ENCODE peak calls at places on chromosomes 16 and 17, in four cellular contexts. U is GM12878, D is K562, V is HepG2. I is an unnamed sample.

GRCh38 chr17:15941781-15942180 is 3.1 kb upstream of the ADORA2B start:
- DNase-seq in D (no peak), U (no peak), V (no peak), I (no peak)

GRCh38 chr16:24539850-24540484 is 601 bp downstream of the RBBP6 start:
- DNase-seq in U (no peak), V (no peak), D (peak; percentile 58), I (peak; percentile 33)

GRCh38 chr17:63483655-63484575 is 7.1 kb downstream of the ACE start:
- DNase-seq in V (no peak), U (no peak), D (no peak), I (no peak)

GRCh38 chr17:77110006-77110374 is 30.8 kb upstream of the SEC14L1 start:
- DNase-seq in D (no peak), V (no peak), U (peak; percentile 60), I (peak; percentile 62)

GRCh38 chr16:83136419-83136818 is 509.6 kb downstream of the CDH13 start:
- DNase-seq in V (no peak), U (no peak), D (no peak), I (no peak)

GRCh38 chr17:76879254-76879653 is 11.1 kb downstream of the MGAT5B start:
- DNase-seq in U (no peak), V (no peak), D (no peak), I (no peak)

GRCh38 chr17:4152471-4152870 is 9.5 kb downstream of the CYB5D2 start:
- DNase-seq in D (no peak), V (no peak), U (no peak), I (no peak)

GRCh38 chr17:309361-309888 is 43.2 kb downstream of the RPH3AL start:
- DNase-seq in D (peak; percentile 56), U (no peak), V (peak; percentile 53), I (peak; percentile 87)

GRCh38 chr17:45265823-45266222 is 3.9 kb upstream of the SPATA32 start:
- DNase-seq in V (no peak), D (no peak), U (no peak), I (no peak)

GRCh38 chr17:329794-330420 is 22.7 kb downstream of the RPH3AL start:
- DNase-seq in U (no peak), V (no peak), D (no peak), I (no peak)

GRCh38 chr17:63626551-63627228 is 4.5 kb downstream of the MAP3K3 start:
- DNase-seq in U (no peak), D (no peak), V (no peak), I (no peak)

GRCh38 chr17:59357929-59358328 is 26.5 kb downstream of the YPEL2 start:
- DNase-seq in U (no peak), V (no peak), D (no peak), I (no peak)

GRCh38 chr17:44251062-44251461 is 16.9 kb downstream of the SLC4A1 start:
- DNase-seq in V (no peak), D (no peak), U (no peak), I (no peak)

GRCh38 chr17:41518789-41519449 is at the start of gene KRT15:
- DNase-seq in U (no peak), V (no peak), D (no peak), I (no peak)

GRCh38 chr16:56930516-56931252 is 1.3 kb upstream of the HERPUD1 start:
- DNase-seq in V (no peak), U (no peak), D (no peak), I (peak; percentile 47)

GRCh38 chr16:11670171-11671131 is 2.2 kb downstream of the SNN start:
- DNase-seq in V (no peak), D (no peak), U (peak; percentile 46), I (no peak)

GRCh38 chr17:59287887-59288286 is 43.6 kb upstream of the YPEL2 start:
- DNase-seq in U (no peak), V (no peak), D (no peak), I (no peak)

GRCh38 chr17:40322417-40323315 is 13.7 kb downstream of the RARA start:
- DNase-seq in U (peak; percentile 88), D (peak; percentile 72), V (peak; percentile 55), I (peak; percentile 66)

GRCh38 chr16:69188716-69189115 is 1.8 kb downstream of the SNTB2 start:
- DNase-seq in V (no peak), D (no peak), U (no peak), I (peak; percentile 27)

GRCh38 chr16:240559-240958 is 5.9 kb downstream of the FAM234A start:
- DNase-seq in U (no peak), D (no peak), V (no peak), I (no peak)

GRCh38 chr16:2152695-2153506 is 2.7 kb upstream of the TRAF7 start:
- DNase-seq in D (peak; percentile 62), V (peak; percentile 38), U (no peak), I (peak; percentile 37)

GRCh38 chr17:56029980-56030624 is 123.2 kb upstream of the ANKFN1 start:
- DNase-seq in D (no peak), V (no peak), U (no peak), I (no peak)

GRCh38 chr16:4309833-4310266 is 6.0 kb upstream of the GLIS2 start:
- DNase-seq in D (no peak), V (peak; percentile 67), U (no peak), I (peak; percentile 95)

DNA sequence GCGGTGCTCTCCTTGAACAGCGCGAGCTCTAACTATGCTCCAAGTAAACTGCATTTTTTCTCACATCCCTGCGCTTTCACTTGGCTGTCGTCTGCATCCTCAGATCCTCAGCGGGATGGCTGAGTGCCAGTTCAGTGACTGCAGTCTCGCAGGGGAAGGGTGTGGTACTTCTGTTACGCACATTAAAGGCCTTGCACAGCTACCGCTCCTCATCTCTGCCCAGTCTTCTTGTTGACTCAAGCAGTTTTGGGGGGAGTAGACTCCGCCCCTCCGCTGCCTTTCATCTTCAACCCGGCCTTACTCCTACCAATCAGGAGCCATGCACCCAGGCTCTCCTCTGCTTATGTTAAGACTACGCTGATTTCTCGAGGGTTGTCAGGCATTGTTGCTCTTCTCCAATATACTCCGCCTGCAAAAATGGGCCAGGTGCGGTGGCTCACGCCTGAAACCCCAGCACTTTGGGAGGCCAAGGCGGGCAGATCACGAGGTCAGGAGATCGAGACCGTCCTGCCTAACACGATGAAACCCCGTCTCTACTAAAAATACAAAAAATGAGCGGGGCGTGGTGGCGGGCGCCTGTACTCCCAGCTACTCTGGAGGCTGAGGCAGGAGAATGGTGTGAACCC is 10.0 kb downstream of the ATP5PD start:
- DNase-seq in D (peak; percentile 90), U (no peak), V (no peak), I (peak; percentile 72)
- TF ChIP-seq CREB1 in D (no peak), U (no peak), V (no peak), I (no peak)

DNA sequence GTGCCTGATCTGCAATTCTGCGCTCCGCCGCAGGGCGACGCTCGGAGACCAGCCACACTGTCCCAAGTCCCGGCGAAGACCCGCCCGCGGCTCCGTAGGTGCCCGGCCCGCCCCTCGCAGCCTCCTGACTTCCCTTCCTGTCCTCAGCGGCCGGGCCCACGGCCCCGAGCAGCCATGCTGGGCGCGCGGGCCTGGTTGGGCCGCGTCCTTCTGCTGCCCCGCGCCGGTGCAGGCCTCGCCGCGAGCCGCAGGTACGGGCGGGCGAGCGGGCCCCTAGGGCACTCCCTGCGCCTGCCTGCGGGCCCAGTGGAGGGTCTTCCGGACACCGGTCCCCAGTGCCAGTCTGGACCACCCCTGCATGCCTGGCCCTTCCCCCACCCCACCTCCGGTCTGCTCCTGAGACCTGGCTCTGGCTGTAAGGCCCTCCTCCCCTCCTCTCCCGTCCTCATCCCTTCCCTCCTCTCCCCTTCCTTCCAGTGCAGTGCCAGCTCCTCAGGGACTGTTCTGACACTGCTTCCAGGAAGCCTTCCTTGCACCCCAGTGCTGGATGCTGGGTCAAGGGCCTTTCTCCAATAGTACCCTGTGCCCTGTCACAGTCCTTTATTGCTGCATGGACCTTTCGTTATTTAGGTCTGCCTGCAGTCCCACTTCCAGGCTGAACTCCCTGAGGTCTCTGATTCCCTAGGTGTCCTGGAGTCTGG is at the start of gene SPATA20:
- DNase-seq in U (peak; percentile 47), V (peak; percentile 88), D (peak; percentile 90), I (peak; percentile 96)
- TF ChIP-seq REST in U (no peak), V (no peak), D (no peak), I (no peak)

DNA sequence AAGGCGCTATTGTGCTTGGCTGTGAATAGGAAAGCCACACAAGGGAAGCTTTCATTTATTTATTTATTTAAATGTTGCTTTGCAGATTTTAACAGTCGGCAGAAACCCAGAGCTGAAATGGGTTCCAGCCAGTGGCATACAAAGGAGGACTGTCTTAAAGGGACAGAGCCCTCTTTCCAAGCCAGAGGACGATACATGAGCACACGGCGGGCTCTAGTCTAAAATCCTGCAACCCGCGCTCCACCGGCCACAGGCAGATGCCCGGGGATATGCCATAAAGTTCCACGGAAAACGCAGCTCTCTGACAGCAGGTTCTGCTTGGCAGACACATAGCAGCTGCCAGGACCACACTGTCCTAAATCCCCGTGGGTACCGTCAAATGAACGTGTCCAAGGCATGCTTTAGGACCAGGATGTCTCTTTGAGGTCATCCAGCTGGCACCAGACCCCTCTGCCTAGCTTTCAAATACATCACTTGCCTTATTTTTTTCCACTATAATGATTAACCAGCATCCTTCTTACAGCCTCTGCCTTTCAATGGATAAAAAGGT is 64.6 kb downstream of the CYTH1 start:
- DNase-seq in V (peak; percentile 39), D (no peak), U (no peak), I (peak; percentile 37)
- H4K20me1 ChIP-seq in V (peaks cover 40% of the 10 kb centered on the region), D (peaks cover 55% of the 10 kb centered on the region), U (no peaks in the 10 kb centered on the region), I (no peaks in the 10 kb centered on the region)

DNA sequence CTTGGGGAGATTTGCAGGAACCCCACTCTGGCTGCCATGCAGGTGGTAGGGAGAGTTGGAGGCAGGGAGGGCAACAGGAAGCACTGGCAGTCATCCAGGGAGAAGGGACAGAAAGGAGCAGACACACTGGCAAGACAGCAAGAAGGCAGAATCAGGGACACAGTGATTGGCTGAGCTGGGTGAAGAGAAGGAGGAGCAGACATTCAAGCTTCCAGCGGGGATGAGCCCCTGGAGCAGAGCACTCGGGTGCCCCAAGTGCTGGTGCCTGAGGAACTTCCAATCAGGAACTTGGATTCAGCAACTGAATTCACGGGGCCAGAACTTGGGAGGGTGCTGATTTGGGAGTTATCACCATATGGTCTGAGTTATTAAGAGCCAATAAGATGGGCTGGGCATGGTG is 6.3 kb upstream of the ITGA3 start:
- DNase-seq in U (no peak), D (no peak), V (no peak), I (no peak)
- TF ChIP-seq CREB1 in U (no peak), D (no peak), V (no peak), I (no peak)

I was measured in GM23338.